ENCODE peak calls at places on chromosomes 3 and 15, in nine cellular contexts. One of them, this sample, is unnamed.

GRCh38 chr15:89761009-89761831 is 10.2 kb upstream of the MESP1 start:
- DNase-seq in left kidney: no peak
- DNase-seq in AG10803: no peak
- DNase-seq in fibroblast of the conjunctiva: no peak
- DNase-seq in HTR-8/SVneo: no peak
- DNase-seq in left lung: peak
- DNase-seq in cerebellar cortex: no peak
- DNase-seq in choroid plexus epithelial cell: no peak
- DNase-seq in activated CD4-positive, alpha-beta T cell treated with anti-CD3 and anti-CD28 coated beads, Interleukin-2, amount 10 ng/mL, durations not matched to agents 7 days and 5 days: no peak
- DNase-seq in this sample: no peak

GRCh38 chr3:43024183-43024865 is 45.2 kb downstream of the GASK1A start:
- DNase-seq in left kidney: no peak
- DNase-seq in AG10803: no peak
- DNase-seq in fibroblast of the conjunctiva: no peak
- DNase-seq in HTR-8/SVneo: no peak
- DNase-seq in left lung: no peak
- DNase-seq in cerebellar cortex: no peak
- DNase-seq in choroid plexus epithelial cell: no peak
- DNase-seq in activated CD4-positive, alpha-beta T cell treated with anti-CD3 and anti-CD28 coated beads, Interleukin-2, amount 10 ng/mL, durations not matched to agents 7 days and 5 days: peak
- DNase-seq in this sample: no peak

GRCh38 chr15:88701561-88702095 is 62.8 kb downstream of the ISG20 start:
- DNase-seq in left kidney: no peak
- DNase-seq in AG10803: no peak
- DNase-seq in fibroblast of the conjunctiva: no peak
- DNase-seq in HTR-8/SVneo: no peak
- DNase-seq in left lung: no peak
- DNase-seq in cerebellar cortex: peak
- DNase-seq in choroid plexus epithelial cell: peak
- DNase-seq in activated CD4-positive, alpha-beta T cell treated with anti-CD3 and anti-CD28 coated beads, Interleukin-2, amount 10 ng/mL, durations not matched to agents 7 days and 5 days: peak
- DNase-seq in this sample: no peak

GRCh38 chr3:147392083-147392916 is 14.0 kb downstream of the ZIC4 start:
- DNase-seq in left kidney: no peak
- DNase-seq in AG10803: peak
- DNase-seq in fibroblast of the conjunctiva: no peak
- DNase-seq in HTR-8/SVneo: peak
- DNase-seq in left lung: no peak
- DNase-seq in cerebellar cortex: peak
- DNase-seq in choroid plexus epithelial cell: peak
- DNase-seq in activated CD4-positive, alpha-beta T cell treated with anti-CD3 and anti-CD28 coated beads, Interleukin-2, amount 10 ng/mL, durations not matched to agents 7 days and 5 days: no peak
- DNase-seq in this sample: peak

GRCh38 chr3:139572847-139573672 is 33.5 kb upstream of the RBP1 start:
- DNase-seq in left kidney: no peak
- DNase-seq in AG10803: peak
- DNase-seq in fibroblast of the conjunctiva: no peak
- DNase-seq in HTR-8/SVneo: no peak
- DNase-seq in left lung: no peak
- DNase-seq in cerebellar cortex: no peak
- DNase-seq in choroid plexus epithelial cell: peak
- DNase-seq in activated CD4-positive, alpha-beta T cell treated with anti-CD3 and anti-CD28 coated beads, Interleukin-2, amount 10 ng/mL, durations not matched to agents 7 days and 5 days: no peak
- DNase-seq in this sample: no peak

GRCh38 chr15:25787855-25788521 is 75.1 kb downstream of the ATP10A start:
- DNase-seq in left kidney: no peak
- DNase-seq in AG10803: peak
- DNase-seq in fibroblast of the conjunctiva: no peak
- DNase-seq in HTR-8/SVneo: no peak
- DNase-seq in left lung: peak
- DNase-seq in cerebellar cortex: no peak
- DNase-seq in choroid plexus epithelial cell: no peak
- DNase-seq in activated CD4-positive, alpha-beta T cell treated with anti-CD3 and anti-CD28 coated beads, Interleukin-2, amount 10 ng/mL, durations not matched to agents 7 days and 5 days: no peak
- DNase-seq in this sample: no peak

GRCh38 chr3:150094150-150094932 is 123.6 kb upstream of the PFN2 start:
- DNase-seq in left kidney: no peak
- DNase-seq in AG10803: peak
- DNase-seq in fibroblast of the conjunctiva: no peak
- DNase-seq in HTR-8/SVneo: no peak
- DNase-seq in left lung: no peak
- DNase-seq in cerebellar cortex: no peak
- DNase-seq in choroid plexus epithelial cell: peak
- DNase-seq in activated CD4-positive, alpha-beta T cell treated with anti-CD3 and anti-CD28 coated beads, Interleukin-2, amount 10 ng/mL, durations not matched to agents 7 days and 5 days: no peak
- DNase-seq in this sample: no peak

GRCh38 chr3:67048716-67049076 is 50.6 kb downstream of the KBTBD8 start:
- DNase-seq in left kidney: no peak
- DNase-seq in AG10803: no peak
- DNase-seq in fibroblast of the conjunctiva: no peak
- DNase-seq in HTR-8/SVneo: no peak
- DNase-seq in left lung: no peak
- DNase-seq in cerebellar cortex: no peak
- DNase-seq in choroid plexus epithelial cell: no peak
- DNase-seq in activated CD4-positive, alpha-beta T cell treated with anti-CD3 and anti-CD28 coated beads, Interleukin-2, amount 10 ng/mL, durations not matched to agents 7 days and 5 days: no peak
- DNase-seq in this sample: no peak

GRCh38 chr3:4398120-4398740 is 68.8 kb downstream of the SUMF1 start:
- DNase-seq in left kidney: no peak
- DNase-seq in AG10803: no peak
- DNase-seq in fibroblast of the conjunctiva: no peak
- DNase-seq in HTR-8/SVneo: no peak
- DNase-seq in left lung: no peak
- DNase-seq in cerebellar cortex: no peak
- DNase-seq in choroid plexus epithelial cell: no peak
- DNase-seq in activated CD4-positive, alpha-beta T cell treated with anti-CD3 and anti-CD28 coated beads, Interleukin-2, amount 10 ng/mL, durations not matched to agents 7 days and 5 days: no peak
- DNase-seq in this sample: no peak

GRCh38 chr3:13507791-13508339 is 27.8 kb downstream of the HDAC11 start:
- DNase-seq in left kidney: peak
- DNase-seq in AG10803: peak
- DNase-seq in fibroblast of the conjunctiva: no peak
- DNase-seq in HTR-8/SVneo: peak
- DNase-seq in left lung: no peak
- DNase-seq in cerebellar cortex: peak
- DNase-seq in choroid plexus epithelial cell: no peak
- DNase-seq in activated CD4-positive, alpha-beta T cell treated with anti-CD3 and anti-CD28 coated beads, Interleukin-2, amount 10 ng/mL, durations not matched to agents 7 days and 5 days: no peak
- DNase-seq in this sample: no peak

GRCh38 chr3:47096955-47097354 is 67.0 kb downstream of the SETD2 start:
- DNase-seq in left kidney: no peak
- DNase-seq in AG10803: peak
- DNase-seq in fibroblast of the conjunctiva: no peak
- DNase-seq in HTR-8/SVneo: peak
- DNase-seq in left lung: no peak
- DNase-seq in cerebellar cortex: no peak
- DNase-seq in choroid plexus epithelial cell: peak
- DNase-seq in activated CD4-positive, alpha-beta T cell treated with anti-CD3 and anti-CD28 coated beads, Interleukin-2, amount 10 ng/mL, durations not matched to agents 7 days and 5 days: no peak
- DNase-seq in this sample: no peak

GRCh38 chr15:73870700-73871408 is 2.5 kb upstream of the TBC1D21 start:
- DNase-seq in left kidney: no peak
- DNase-seq in AG10803: no peak
- DNase-seq in fibroblast of the conjunctiva: no peak
- DNase-seq in HTR-8/SVneo: no peak
- DNase-seq in left lung: no peak
- DNase-seq in cerebellar cortex: no peak
- DNase-seq in choroid plexus epithelial cell: peak
- DNase-seq in activated CD4-positive, alpha-beta T cell treated with anti-CD3 and anti-CD28 coated beads, Interleukin-2, amount 10 ng/mL, durations not matched to agents 7 days and 5 days: no peak
- DNase-seq in this sample: no peak

GRCh38 chr3:160810360-160810759 is 54.3 kb downstream of the PPM1L start:
- DNase-seq in left kidney: no peak
- DNase-seq in AG10803: peak
- DNase-seq in fibroblast of the conjunctiva: peak
- DNase-seq in HTR-8/SVneo: no peak
- DNase-seq in left lung: no peak
- DNase-seq in cerebellar cortex: no peak
- DNase-seq in choroid plexus epithelial cell: no peak
- DNase-seq in activated CD4-positive, alpha-beta T cell treated with anti-CD3 and anti-CD28 coated beads, Interleukin-2, amount 10 ng/mL, durations not matched to agents 7 days and 5 days: no peak
- DNase-seq in this sample: no peak